ENCODE peak calls at places on chromosomes 11 and 22, in six cellular contexts. P, Y, R, T, A and S are unnamed samples.

GRCh38 chr11:10076458-10077141 is 217.4 kb downstream of the SBF2 start:
- DNase-seq in Y (peak; percentile 89), P (no peak), A (peak; percentile 71), R (no peak), T (no peak), S (peak; percentile 75)

GRCh38 chr22:44566911-44567310 is 68.9 kb upstream of the RTL6 start:
- DNase-seq in A (no peak), R (peak; percentile 18), Y (no peak), P (no peak), T (no peak), S (no peak)

GRCh38 chr11:86931965-86932332 is 23.2 kb downstream of the FZD4 start:
- DNase-seq in R (no peak), T (no peak), P (no peak), A (peak; percentile 87), Y (no peak), S (peak; percentile 57)

GRCh38 chr11:41301023-41301422 is 158.4 kb downstream of the LRRC4C start:
- DNase-seq in R (no peak), T (no peak), Y (no peak), P (no peak), A (no peak), S (peak; percentile 36)

GRCh38 chr11:65899356-65900124 is 648 bp downstream of the FOSL1 start:
- DNase-seq in T (no peak), A (peak; percentile 97), Y (peak; percentile 76), P (no peak), R (peak; percentile 75), S (peak; percentile 65)

GRCh38 chr11:86636275-86636674 is 36.1 kb downstream of the ME3 start:
- DNase-seq in T (no peak), A (no peak), P (no peak), Y (no peak), R (no peak), S (no peak)

GRCh38 chr11:46671958-46672315 is 28.5 kb downstream of the ARHGAP1 start:
- DNase-seq in A (no peak), P (no peak), R (no peak), T (no peak), Y (no peak), S (no peak)

GRCh38 chr11:113203332-113203731 is 111.1 kb upstream of the TTC12 start:
- DNase-seq in T (no peak), R (no peak), A (no peak), Y (no peak), P (no peak), S (no peak)

GRCh38 chr11:67409261-67409666 is 5.4 kb downstream of the TBC1D10C start:
- DNase-seq in A (no peak), T (peak; percentile 54), Y (no peak), P (no peak), R (no peak), S (no peak)

GRCh38 chr11:30889116-30889765 is 303.1 kb upstream of the MPPED2 start:
- DNase-seq in T (no peak), R (no peak), P (no peak), Y (no peak), A (no peak), S (peak; percentile 22)

GRCh38 chr22:26336773-26337172 is 92.3 kb upstream of the ASPHD2 start:
- DNase-seq in A (no peak), Y (no peak), R (no peak), T (no peak), P (no peak), S (no peak)

GRCh38 chr11:107882095-107882820 is 23.7 kb upstream of the SLC35F2 start:
- DNase-seq in R (no peak), P (no peak), Y (no peak), T (no peak), A (no peak), S (no peak)

GRCh38 chr11:11215944-11216343 is 137.1 kb downstream of the CSNK2A3 start:
- DNase-seq in T (no peak), A (no peak), Y (no peak), R (no peak), P (no peak), S (no peak)

GRCh38 chr11:21048626-21049025 is 379.2 kb downstream of the NELL1 start:
- DNase-seq in T (no peak), P (no peak), R (no peak), A (no peak), Y (no peak), S (no peak)

GRCh38 chr22:31139866-31140716 is at the start of gene PLA2G3:
- DNase-seq in T (no peak), A (peak; percentile 88), P (no peak), R (peak; percentile 80), Y (peak; percentile 68), S (peak; percentile 49)

GRCh38 chr11:74755395-74755995 is 6.8 kb downstream of the RNF169 start:
- DNase-seq in A (no peak), Y (no peak), T (no peak), P (no peak), R (no peak), S (peak; percentile 38)

GRCh38 chr11:93028959-93029536 is 59.6 kb downstream of the MTNR1B start:
- DNase-seq in R (no peak), Y (no peak), A (no peak), T (no peak), P (no peak), S (no peak)

GRCh38 chr22:49880281-49880680 is 26.6 kb downstream of the ZBED4 start:
- DNase-seq in R (no peak), A (no peak), Y (no peak), T (no peak), P (no peak), S (no peak)

GRCh38 chr11:32105871-32106312 is 15.0 kb downstream of the RCN1 start:
- DNase-seq in R (no peak), Y (no peak), P (no peak), T (no peak), A (no peak), S (no peak)

GRCh38 chr11:128463386-128463829 is 124.0 kb downstream of the ETS1 start:
- DNase-seq in A (peak; percentile 83), T (no peak), Y (peak; percentile 96), P (no peak), R (no peak), S (peak; percentile 97)

GRCh38 chr11:123308077-123308476 is 113.0 kb upstream of the CLMP start:
- DNase-seq in A (peak; percentile 91), T (no peak), Y (peak; percentile 84), R (no peak), P (no peak), S (peak; percentile 49)

GRCh38 chr22:23282089-23282501 is 101.8 kb downstream of the BCR start:
- DNase-seq in R (peak; percentile 88), Y (peak; percentile 71), T (no peak), A (peak; percentile 98), P (peak; percentile 45), S (peak; percentile 70)
- TF ChIP-seq CTCF in R (peak; percentile 59), Y (no peak), T (peak; percentile 47), A (no peak), P (no peak), S (no peak)

GRCh38 chr11:59141673-59142460 is 789 bp upstream of the FAM111A start:
- DNase-seq in Y (no peak), A (peak; percentile 86), P (no peak), R (no peak), T (no peak), S (peak; percentile 13)

GRCh38 chr11:59144096-59144495 is 1.4 kb downstream of the FAM111A start:
- DNase-seq in A (peak; percentile 62), T (no peak), P (no peak), Y (no peak), R (no peak), S (no peak)

GRCh38 chr11:59141191-59141590 is 1.5 kb upstream of the FAM111A start:
- DNase-seq in P (no peak), A (no peak), R (no peak), Y (no peak), T (no peak), S (no peak)

GRCh38 chr11:59144579-59145345 is 2.1 kb downstream of the FAM111A start:
- DNase-seq in A (peak; percentile 94), Y (peak; percentile 83), R (peak; percentile 86), T (peak; percentile 25), P (peak; percentile 42), S (peak; percentile 83)

GRCh38 chr11:59142530-59143507 is at the start of gene FAM111A:
- DNase-seq in R (peak; percentile 94), Y (peak; percentile 89), A (peak; percentile 98), P (peak; percentile 65), T (peak; percentile 58), S (peak; percentile 85)
- TF ChIP-seq CTCF in R (peak; percentile 23), Y (peak; percentile 28), A (peak; percentile 17), P (peak; percentile 43), T (peak; percentile 45), S (peak; percentile 33)

DNA sequence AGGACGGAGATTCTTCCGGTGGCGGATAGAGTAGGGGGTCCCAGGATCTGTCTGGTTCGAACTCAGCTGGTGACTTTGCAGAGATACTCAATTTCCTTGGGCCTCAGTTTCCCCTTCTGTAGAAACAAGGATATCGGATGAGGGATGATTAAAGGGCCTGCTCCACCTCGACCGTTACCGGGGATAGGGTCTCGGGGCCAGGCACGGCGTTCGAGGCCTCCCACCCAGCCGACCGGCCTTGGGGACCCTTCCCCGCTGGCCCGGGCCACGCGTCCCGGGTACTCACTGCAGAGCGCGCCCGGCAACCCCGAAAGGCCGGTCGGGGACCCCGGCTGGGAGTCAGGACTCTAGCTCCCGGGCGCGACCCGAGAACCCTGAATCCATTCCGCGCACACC is 321 bp downstream of the RHBDD3 start:
- DNase-seq in Y (no peak), R (no peak), P (no peak), A (no peak), T (no peak), S (no peak)
- TF ChIP-seq CTCF in Y (no peak), R (no peak), P (no peak), A (no peak), T (no peak), S (no peak)

GRCh38 chr22:45866398-45867117 is 110.4 kb downstream of the WNT7B start:
- DNase-seq in Y (no peak), R (no peak), A (peak; percentile 48), T (no peak), P (no peak), S (no peak)

GRCh38 chr22:45868586-45869443 is 108.1 kb downstream of the WNT7B start:
- DNase-seq in T (no peak), Y (no peak), R (no peak), P (no peak), A (peak; percentile 75), S (no peak)

GRCh38 chr22:45865561-45866397 is 111.2 kb downstream of the WNT7B start:
- DNase-seq in A (peak; percentile 82), T (no peak), Y (no peak), R (no peak), P (no peak), S (no peak)

GRCh38 chr22:45867906-45868555 is 108.9 kb downstream of the WNT7B start:
- DNase-seq in T (no peak), Y (no peak), A (peak; percentile 62), P (no peak), R (no peak), S (no peak)

GRCh38 chr22:45867118-45867905 is 109.7 kb downstream of the WNT7B start:
- DNase-seq in T (no peak), R (no peak), Y (peak; percentile 43), P (no peak), A (peak; percentile 93), S (peak; percentile 29)
- TF ChIP-seq CTCF in T (no peak), R (no peak), Y (no peak), P (peak; percentile 8), A (peak; percentile 8), S (no peak)